ENCODE peak calls at places on chromosomes 12 and 14, in four cellular contexts. One of them, this sample, is unnamed. For H3K27me3 and H3K4me1, the result is how much of the 10 kb centered on the place peaks cover.

GRCh38 chr14:91261115-91261514 is 16.6 kb upstream of the GPR68 start:
- DNase-seq in tibial nerve: no peak
- DNase-seq in tibial artery: no peak
- DNase-seq in adrenal gland: no peak
- DNase-seq in this sample: no peak

GRCh38 chr14:53153702-53154112 is 584 bp upstream of the DDHD1 start:
- DNase-seq in tibial nerve: no peak
- DNase-seq in tibial artery: no peak
- DNase-seq in adrenal gland: no peak
- DNase-seq in this sample: no peak

GRCh38 chr12:12032771-12033588 is 37.8 kb upstream of the BCL2L14 start:
- DNase-seq in tibial nerve: peak
- DNase-seq in tibial artery: peak
- DNase-seq in adrenal gland: peak
- DNase-seq in this sample: peak

GRCh38 chr14:34539407-34540180 is at the start of gene EAPP:
- DNase-seq in tibial nerve: peak
- DNase-seq in tibial artery: peak
- DNase-seq in adrenal gland: peak
- DNase-seq in this sample: peak

GRCh38 chr12:103269962-103270361 is 225.8 kb downstream of the C12orf42 start:
- DNase-seq in tibial nerve: no peak
- DNase-seq in tibial artery: no peak
- DNase-seq in adrenal gland: no peak
- DNase-seq in this sample: no peak

GRCh38 chr12:110585231-110585799 is 2.2 kb upstream of the PPTC7 start:
- DNase-seq in tibial nerve: no peak
- DNase-seq in tibial artery: peak
- DNase-seq in adrenal gland: peak
- DNase-seq in this sample: no peak

GRCh38 chr12:18432211-18432610 is 170.9 kb downstream of the PIK3C2G start:
- DNase-seq in tibial nerve: no peak
- DNase-seq in tibial artery: no peak
- DNase-seq in adrenal gland: no peak
- DNase-seq in this sample: no peak

GRCh38 chr14:71324767-71325272 is 417.6 kb downstream of the PCNX1 start:
- DNase-seq in tibial nerve: no peak
- DNase-seq in tibial artery: no peak
- DNase-seq in adrenal gland: peak
- DNase-seq in this sample: no peak

GRCh38 chr12:49942921-49943662 is 7.4 kb upstream of the AQP2 start:
- DNase-seq in tibial nerve: no peak
- DNase-seq in tibial artery: no peak
- DNase-seq in adrenal gland: no peak
- DNase-seq in this sample: no peak

GRCh38 chr12:56119361-56119796 is 1.3 kb downstream of the ZC3H10 start:
- DNase-seq in tibial nerve: peak
- DNase-seq in tibial artery: peak
- DNase-seq in adrenal gland: peak
- DNase-seq in this sample: peak

GRCh38 chr12:111636209-111636928 is 37.3 kb upstream of the ATXN2 start:
- DNase-seq in tibial nerve: peak
- DNase-seq in tibial artery: peak
- DNase-seq in adrenal gland: peak
- DNase-seq in this sample: peak

GRCh38 chr12:66668311-66668710 is 10.6 kb downstream of the GRIP1 start:
- DNase-seq in tibial nerve: no peak
- DNase-seq in tibial artery: no peak
- DNase-seq in adrenal gland: peak
- DNase-seq in this sample: no peak

GRCh38 chr12:121581681-121582439 is 1.0 kb upstream of the KDM2B start:
- DNase-seq in tibial nerve: peak
- DNase-seq in tibial artery: peak
- DNase-seq in adrenal gland: no peak
- DNase-seq in this sample: peak

GRCh38 chr14:77031680-77032482 is 3.4 kb upstream of the IRF2BPL start:
- DNase-seq in tibial nerve: no peak
- DNase-seq in tibial artery: peak
- DNase-seq in adrenal gland: peak
- DNase-seq in this sample: no peak

GRCh38 chr12:100293017-100293416 is 26.0 kb downstream of the SCYL2 start:
- DNase-seq in tibial nerve: no peak
- DNase-seq in tibial artery: no peak
- DNase-seq in adrenal gland: no peak
- DNase-seq in this sample: no peak

GRCh38 chr14:54549862-54550261 is 17.1 kb upstream of the SAMD4A start:
- DNase-seq in tibial nerve: no peak
- DNase-seq in tibial artery: no peak
- DNase-seq in adrenal gland: no peak
- DNase-seq in this sample: no peak

GRCh38 chr14:59389936-59390335 is 75.2 kb downstream of the GPR135 start:
- DNase-seq in tibial nerve: no peak
- DNase-seq in tibial artery: no peak
- DNase-seq in adrenal gland: no peak
- DNase-seq in this sample: no peak

GRCh38 chr14:101219896-101220703 is 316.6 kb upstream of the RTL1 start:
- DNase-seq in tibial nerve: no peak
- DNase-seq in tibial artery: no peak
- DNase-seq in adrenal gland: no peak
- DNase-seq in this sample: no peak

GRCh38 chr12:63874897-63875296 is 30.4 kb downstream of the SRGAP1 start:
- DNase-seq in tibial nerve: no peak
- DNase-seq in tibial artery: no peak
- DNase-seq in adrenal gland: no peak
- DNase-seq in this sample: no peak

GRCh38 chr12:105640780-105641179 is 310.3 kb downstream of the C12orf75 start:
- DNase-seq in tibial nerve: no peak
- DNase-seq in tibial artery: no peak
- DNase-seq in adrenal gland: no peak
- DNase-seq in this sample: no peak

GRCh38 chr12:129257526-129257925 is 404.2 kb downstream of the GLT1D1 start:
- DNase-seq in tibial nerve: no peak
- DNase-seq in tibial artery: no peak
- DNase-seq in adrenal gland: no peak
- DNase-seq in this sample: no peak

GRCh38 chr12:98420403-98420800 is 95.0 kb upstream of the TMPO start:
- DNase-seq in tibial nerve: no peak
- DNase-seq in tibial artery: no peak
- DNase-seq in adrenal gland: no peak
- DNase-seq in this sample: no peak

GRCh38 chr12:108128221-108129016 is 669 bp upstream of the WSCD2 start:
- DNase-seq in tibial nerve: no peak
- DNase-seq in tibial artery: no peak
- DNase-seq in adrenal gland: no peak
- DNase-seq in this sample: no peak
- H3K27me3 ChIP-seq in tibial nerve: under half
- H3K27me3 ChIP-seq in tibial artery: under half
- H3K27me3 ChIP-seq in adrenal gland: under half
- H3K27me3 ChIP-seq in this sample: half or more

DNA sequence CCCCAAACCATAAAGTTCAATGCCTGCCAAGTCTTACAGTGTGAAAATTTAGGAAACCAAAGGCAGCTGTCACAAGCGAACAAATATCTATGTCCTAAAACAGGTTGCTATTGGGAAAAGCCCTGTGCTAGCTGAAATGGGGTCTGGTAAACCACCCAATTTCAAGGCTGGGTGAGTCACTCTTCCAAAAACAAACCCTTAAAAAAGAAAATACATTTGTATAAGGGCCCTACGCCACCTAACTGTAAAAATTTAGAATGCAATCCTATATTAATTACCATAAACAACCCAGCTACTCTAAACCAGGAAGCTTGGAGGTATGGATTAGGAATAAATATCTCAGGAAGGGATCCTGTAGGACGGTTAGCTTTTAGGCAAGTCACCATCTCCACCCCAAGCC is 32.1 kb downstream of the PRMT8 start:
- DNase-seq in tibial nerve: no peak
- DNase-seq in tibial artery: no peak
- DNase-seq in adrenal gland: no peak
- DNase-seq in this sample: no peak
- TF ChIP-seq CTCF in tibial nerve: no peak
- TF ChIP-seq CTCF in tibial artery: no peak
- TF ChIP-seq CTCF in adrenal gland: no peak
- TF ChIP-seq CTCF in this sample: no peak

GRCh38 chr12:116860281-116860680 is 21.0 kb downstream of the HRK start:
- DNase-seq in tibial nerve: no peak
- DNase-seq in tibial artery: no peak
- DNase-seq in adrenal gland: no peak
- DNase-seq in this sample: no peak
- H3K4me1 ChIP-seq in tibial nerve: under half
- H3K4me1 ChIP-seq in tibial artery: under half
- H3K4me1 ChIP-seq in adrenal gland: under half
- H3K4me1 ChIP-seq in this sample: under half

DNA sequence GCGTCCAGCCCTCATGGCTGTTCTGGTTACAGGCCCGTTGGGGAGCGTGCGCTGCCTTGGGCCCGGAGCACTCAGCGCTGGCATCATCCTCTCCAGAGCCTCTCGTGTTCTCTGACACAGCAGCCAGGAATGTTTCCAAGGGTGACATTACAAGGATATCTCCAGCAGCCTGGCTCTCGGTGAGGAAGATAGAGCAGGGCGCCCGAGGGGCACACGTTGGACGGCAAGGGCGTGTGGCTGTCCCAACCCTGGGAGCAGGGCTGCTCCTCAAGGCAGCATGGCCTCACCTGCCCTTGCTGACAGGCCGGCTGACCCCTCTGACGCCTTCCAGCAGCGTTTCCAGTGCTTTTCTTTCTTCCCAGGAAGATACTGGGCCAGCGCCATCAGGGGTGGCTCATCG is 14.4 kb downstream of the LRCOL1 start:
- DNase-seq in tibial nerve: no peak
- DNase-seq in tibial artery: no peak
- DNase-seq in adrenal gland: peak
- DNase-seq in this sample: no peak
- H3K27me3 ChIP-seq in tibial nerve: half or more
- H3K27me3 ChIP-seq in tibial artery: under half
- H3K27me3 ChIP-seq in adrenal gland: under half
- H3K27me3 ChIP-seq in this sample: under half

DNA sequence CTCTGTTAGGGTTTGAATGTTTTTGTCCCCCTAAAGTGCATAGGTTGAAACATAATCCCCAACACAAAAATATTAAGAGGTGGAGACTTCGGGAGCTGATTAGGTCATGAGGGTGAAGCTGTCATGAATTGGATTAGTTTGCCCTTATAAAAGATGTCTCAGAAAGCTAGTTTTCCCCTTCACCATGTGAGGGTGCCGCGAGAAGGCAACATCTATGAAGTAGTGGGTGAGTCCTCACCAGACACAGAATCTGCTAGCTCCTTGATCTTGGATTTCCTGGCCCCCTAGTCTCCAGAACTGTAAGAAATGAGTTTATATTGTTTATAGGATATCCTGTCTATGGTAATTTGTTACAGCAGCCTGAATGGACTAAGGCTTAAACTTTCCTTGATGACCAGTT is 301.5 kb upstream of the ATP2B1 start:
- DNase-seq in tibial nerve: no peak
- DNase-seq in tibial artery: no peak
- DNase-seq in adrenal gland: no peak
- DNase-seq in this sample: no peak
- TF ChIP-seq CTCF in tibial nerve: no peak
- TF ChIP-seq CTCF in tibial artery: no peak
- TF ChIP-seq CTCF in adrenal gland: no peak
- TF ChIP-seq CTCF in this sample: no peak

GRCh38 chr14:23126548-23127278 is 7.7 kb upstream of the CEBPE start:
- DNase-seq in tibial nerve: no peak
- DNase-seq in tibial artery: no peak
- DNase-seq in adrenal gland: no peak
- DNase-seq in this sample: no peak
- H3K4me1 ChIP-seq in tibial nerve: under half
- H3K4me1 ChIP-seq in tibial artery: under half
- H3K4me1 ChIP-seq in adrenal gland: under half
- H3K4me1 ChIP-seq in this sample: under half

DNA sequence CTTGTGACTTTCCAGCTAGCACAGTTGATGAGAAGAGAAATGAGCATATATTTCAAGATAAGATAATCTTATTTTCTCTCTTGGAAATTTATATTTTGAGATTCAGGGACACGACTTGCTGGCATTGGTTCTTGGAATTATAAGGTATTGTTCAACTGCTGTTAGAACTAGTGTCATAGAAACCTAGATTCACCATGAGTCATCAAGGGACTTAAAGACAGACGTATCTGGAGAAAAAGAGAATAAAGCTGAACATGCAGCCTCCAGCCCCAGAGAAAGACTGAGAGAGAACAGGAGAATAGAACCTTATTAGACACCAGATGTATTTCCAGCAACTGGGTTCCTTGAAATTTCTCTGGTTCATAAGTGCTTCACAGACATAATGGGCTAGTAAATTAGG is 194.4 kb upstream of the PPFIA2 start:
- DNase-seq in tibial nerve: no peak
- DNase-seq in tibial artery: no peak
- DNase-seq in adrenal gland: no peak
- DNase-seq in this sample: no peak
- H3K27me3 ChIP-seq in tibial nerve: under half
- H3K27me3 ChIP-seq in tibial artery: under half
- H3K27me3 ChIP-seq in adrenal gland: under half
- H3K27me3 ChIP-seq in this sample: under half

GRCh38 chr12:47071241-47071852 is 8.1 kb upstream of the PCED1B start:
- DNase-seq in tibial nerve: no peak
- DNase-seq in tibial artery: no peak
- DNase-seq in adrenal gland: no peak
- DNase-seq in this sample: no peak
- TF ChIP-seq CTCF in tibial nerve: no peak
- TF ChIP-seq CTCF in tibial artery: peak
- TF ChIP-seq CTCF in adrenal gland: peak
- TF ChIP-seq CTCF in this sample: peak

GRCh38 chr14:102317564-102318248 is 1.8 kb upstream of the ZNF839 start:
- DNase-seq in tibial nerve: no peak
- DNase-seq in tibial artery: no peak
- DNase-seq in adrenal gland: no peak
- DNase-seq in this sample: no peak

GRCh38 chr14:102320033-102320660 is 601 bp downstream of the ZNF839 start:
- DNase-seq in tibial nerve: peak
- DNase-seq in tibial artery: peak
- DNase-seq in adrenal gland: peak
- DNase-seq in this sample: peak

GRCh38 chr14:102319351-102320032 is at the start of gene ZNF839:
- DNase-seq in tibial nerve: peak
- DNase-seq in tibial artery: peak
- DNase-seq in adrenal gland: peak
- DNase-seq in this sample: peak

GRCh38 chr14:102316746-102317563 is 2.6 kb upstream of the ZNF839 start:
- DNase-seq in tibial nerve: peak
- DNase-seq in tibial artery: peak
- DNase-seq in adrenal gland: peak
- DNase-seq in this sample: peak

GRCh38 chr14:102318781-102319276 is 717 bp upstream of the ZNF839 start:
- DNase-seq in tibial nerve: peak
- DNase-seq in tibial artery: no peak
- DNase-seq in adrenal gland: peak
- DNase-seq in this sample: no peak
- H3K4me1 ChIP-seq in tibial nerve: under half
- H3K4me1 ChIP-seq in tibial artery: under half
- H3K4me1 ChIP-seq in adrenal gland: under half
- H3K4me1 ChIP-seq in this sample: half or more

This sample was measured in heart right ventricle.